ENCODE peak calls at places on chromosomes 13 and 19, in six cellular contexts. B is ovary, C is H1, W is HCT116, D is heart left ventricle, M is lower leg skin. X is an unnamed sample.

GRCh38 chr13:23701646-23702045 is 131.4 kb downstream of the TNFRSF19 start:
- DNase-seq in M (peak), B (peak), C (no peak), W (no peak), D (peak), X (peak)

GRCh38 chr19:1015782-1016646 is 4.9 kb downstream of the TMEM259 start:
- DNase-seq in D (no peak), W (no peak), B (no peak), M (no peak), C (peak), X (no peak)

GRCh38 chr19:7502552-7502951 is 13.4 kb upstream of the ZNF358 start:
- DNase-seq in C (no peak), W (no peak), D (no peak), M (no peak), B (no peak), X (no peak)

GRCh38 chr13:95787356-95788099 is 110.6 kb downstream of the DNAJC3 start:
- DNase-seq in B (no peak), C (no peak), W (no peak), M (no peak), D (no peak), X (no peak)

GRCh38 chr19:38062959-38063786 is 156.2 kb downstream of the SIPA1L3 start:
- DNase-seq in B (no peak), W (no peak), C (no peak), M (no peak), D (no peak), X (no peak)

GRCh38 chr19:17616961-17617806 is 61.7 kb downstream of the COLGALT1 start:
- DNase-seq in B (no peak), C (peak), M (no peak), W (peak), D (no peak), X (no peak)

GRCh38 chr13:24997367-24997967 is 98.5 kb upstream of the PABPC3 start:
- DNase-seq in B (no peak), D (no peak), M (no peak), C (no peak), W (no peak), X (no peak)

GRCh38 chr19:7831452-7831851 is 1.4 kb downstream of the EVI5L start:
- DNase-seq in D (no peak), M (no peak), B (peak), W (peak), C (peak), X (no peak)

GRCh38 chr13:102550507-102550906 is 46.3 kb upstream of the TPP2 start:
- DNase-seq in D (no peak), B (no peak), C (no peak), W (no peak), M (no peak), X (no peak)

GRCh38 chr13:99766641-99767045 is 204.9 kb downstream of the ZIC5 start:
- DNase-seq in D (no peak), W (no peak), C (peak), B (no peak), M (no peak), X (no peak)

GRCh38 chr13:60152114-60152513 is 11.6 kb downstream of the DIAPH3 start:
- DNase-seq in M (no peak), W (no peak), D (no peak), C (no peak), B (no peak), X (no peak)

GRCh38 chr19:38034153-38034835 is 127.3 kb downstream of the SIPA1L3 start:
- DNase-seq in D (no peak), C (no peak), W (no peak), B (no peak), M (no peak), X (no peak)

GRCh38 chr13:99605417-99606321 is 104.4 kb downstream of the TM9SF2 start:
- DNase-seq in M (peak), W (peak), D (peak), C (peak), B (peak), X (peak)

DNA sequence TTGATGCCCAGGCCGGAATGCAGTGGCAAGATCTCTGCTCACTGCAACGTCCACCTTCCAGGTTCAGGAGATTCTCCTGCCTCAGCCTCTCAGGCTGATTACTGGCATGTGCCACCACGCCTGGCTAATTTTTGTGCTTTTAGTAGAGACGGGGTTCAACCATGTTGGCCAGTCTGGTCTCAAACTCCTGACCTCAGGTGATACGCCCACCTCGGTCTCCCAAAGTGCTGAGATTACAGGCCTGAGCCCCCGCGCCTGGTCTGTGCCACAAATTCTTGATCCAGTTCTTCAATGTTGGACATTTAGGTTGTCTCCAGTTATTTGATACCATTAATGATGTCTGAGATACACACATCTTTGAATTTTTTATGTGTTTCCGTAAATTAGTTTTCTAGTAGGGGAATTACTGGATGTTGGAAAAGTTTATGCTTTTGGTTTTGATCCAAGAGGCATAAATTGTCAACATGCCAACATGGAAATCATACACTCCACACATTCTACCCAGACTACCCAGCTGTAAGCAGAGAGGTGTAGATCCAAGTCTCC is 525 bp upstream of the COG3 start:
- DNase-seq in D (peak), B (no peak), W (no peak), M (peak), C (no peak), X (no peak)
- TF ChIP-seq CTCF in D (peak), B (peak), W (peak), M (no peak), C (peak), X (no peak)

GRCh38 chr13:112711528-112712265 is 21.9 kb downstream of the ATP11A start:
- DNase-seq in B (peak), D (peak), C (peak), W (peak), M (peak), X (peak)
- TF ChIP-seq POLR2A in B (no peak), D (no peak), C (peak), W (no peak), M (no peak), X (peak)

DNA sequence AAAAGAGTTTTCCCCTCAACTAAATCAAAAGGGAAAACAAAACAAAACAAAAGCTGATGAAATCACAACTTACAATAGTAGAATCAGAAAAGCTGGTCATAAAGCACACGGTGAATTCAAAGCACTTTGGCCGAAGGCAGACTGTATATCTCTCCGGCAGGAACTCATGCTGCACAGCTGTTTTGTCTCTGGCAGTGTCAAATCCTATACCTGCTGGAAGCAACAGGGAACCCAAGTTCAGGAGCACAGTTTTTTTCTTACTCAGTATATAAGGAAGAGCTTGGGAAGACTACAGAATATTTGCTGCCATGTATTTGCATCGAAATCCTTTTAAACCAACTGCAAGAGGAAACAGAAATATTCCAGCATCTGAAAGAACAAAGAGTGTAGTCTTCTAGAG is 213.7 kb downstream of the RFC3 start:
- DNase-seq in W (no peak), B (no peak), D (no peak), C (no peak), M (no peak), X (no peak)
- TF ChIP-seq CTCF in W (no peak), B (no peak), D (no peak), C (no peak), M (no peak), X (no peak)

DNA sequence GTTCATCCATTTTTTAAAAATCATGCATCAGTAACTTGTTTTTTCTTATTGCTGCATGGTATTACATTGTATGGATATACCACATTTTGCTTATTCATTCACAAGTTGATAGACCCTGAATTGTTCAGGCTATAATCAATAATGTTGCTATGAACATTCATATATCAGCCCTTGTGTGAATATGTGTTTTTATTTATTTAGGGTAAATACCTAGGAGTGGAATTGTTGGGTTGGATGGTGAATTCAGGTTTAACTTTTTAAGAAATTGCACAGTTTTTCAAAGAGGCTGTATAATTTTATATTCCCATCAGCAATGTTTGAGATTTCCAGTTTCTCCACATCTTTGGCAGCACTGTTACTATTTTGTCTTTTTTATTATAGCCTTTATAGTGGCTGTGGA is 82.1 kb downstream of the URI1 start:
- DNase-seq in B (no peak), D (no peak), M (no peak), W (no peak), C (no peak), X (no peak)
- TF ChIP-seq POLR2A in B (no peak), D (no peak), M (no peak), W (no peak), C (no peak), X (no peak)

GRCh38 chr13:67752741-67753140 is 522.6 kb upstream of the PCDH9 start:
- DNase-seq in D (no peak), B (no peak), C (no peak), M (no peak), W (no peak), X (no peak)

GRCh38 chr13:67754016-67754415 is 523.9 kb upstream of the PCDH9 start:
- DNase-seq in C (no peak), D (no peak), W (no peak), M (no peak), B (no peak), X (no peak)
- TF ChIP-seq CTCF in C (no peak), D (no peak), W (no peak), M (no peak), B (no peak), X (no peak)

X was measured in gastrocnemius medialis.